ENCODE peak calls at places on chromosomes 5 and 9, in seven cellular contexts. A is fibroblast of pulmonary artery; M is SK-N-SH; T is CD4-positive, CD25-positive, alpha-beta regulatory T cell; O is RPMI8226; E is CD4-positive, alpha-beta T cell; Q is naive thymus-derived CD4-positive, alpha-beta T cell. K is an unnamed sample.

GRCh38 chr5:335740-336038 is 14.2 kb downstream of the AHRR start:
- DNase-seq in A (no peak), M (no peak), T (no peak), O (no peak), E (no peak), Q (no peak), K (no peak)

GRCh38 chr5:138753794-138754698 is 821 bp downstream of the CTNNA1 start:
- DNase-seq in A (peak), M (peak), T (peak), O (peak), E (peak), Q (no peak), K (no peak)

GRCh38 chr5:16937503-16938161 is 1.5 kb upstream of the MYO10 start:
- DNase-seq in A (no peak), M (peak), T (no peak), O (no peak), E (no peak), Q (no peak), K (no peak)

GRCh38 chr5:55904152-55904551 is 53.0 kb downstream of the IL31RA start:
- DNase-seq in A (peak), M (no peak), T (no peak), O (no peak), E (no peak), Q (no peak), K (no peak)

GRCh38 chr9:27566118-27566517 is 7.2 kb downstream of the C9orf72 start:
- DNase-seq in A (peak), M (no peak), T (no peak), O (no peak), E (no peak), Q (no peak), K (no peak)

GRCh38 chr5:10592598-10592997 is 28.7 kb downstream of the ANKRD33B start:
- DNase-seq in A (no peak), M (no peak), T (no peak), O (peak), E (no peak), Q (no peak), K (no peak)

GRCh38 chr5:16809816-16810502 is 126.1 kb downstream of the MYO10 start:
- DNase-seq in A (peak), M (no peak), T (no peak), O (no peak), E (no peak), Q (no peak), K (no peak)

GRCh38 chr5:149489605-149490037 is 61.6 kb downstream of the CSNK1A1 start:
- DNase-seq in A (peak), M (no peak), T (no peak), O (no peak), E (no peak), Q (no peak), K (no peak)

GRCh38 chr5:140287776-140288521 is 15.0 kb downstream of the PFDN1 start:
- DNase-seq in A (no peak), M (no peak), T (no peak), O (no peak), E (no peak), Q (no peak), K (no peak)

GRCh38 chr5:66805514-66806430 is 209.6 kb downstream of the MAST4 start:
- DNase-seq in A (no peak), M (no peak), T (no peak), O (no peak), E (no peak), Q (no peak), K (no peak)

GRCh38 chr9:88889386-88889785 is 101.9 kb upstream of the S1PR3 start:
- DNase-seq in A (no peak), M (peak), T (no peak), O (no peak), E (no peak), Q (no peak), K (no peak)

GRCh38 chr9:89465726-89466308 is 32.1 kb downstream of the SEMA4D start:
- DNase-seq in A (no peak), M (no peak), T (no peak), O (no peak), E (no peak), Q (no peak), K (no peak)

GRCh38 chr9:78438765-78439164 is 141.8 kb downstream of the PSAT1 start:
- DNase-seq in A (no peak), M (no peak), T (no peak), O (no peak), E (no peak), Q (no peak), K (no peak)

GRCh38 chr5:154479944-154480750 is 2.1 kb upstream of the HAND1 start:
- DNase-seq in A (no peak), M (no peak), T (no peak), O (no peak), E (no peak), Q (no peak), K (no peak)

GRCh38 chr9:131178382-131178781 is 53.0 kb downstream of the NUP214 start:
- DNase-seq in A (peak), M (peak), T (peak), O (peak), E (peak), Q (peak), K (peak)

GRCh38 chr5:172059661-172060100 is 53.2 kb upstream of the FBXW11 start:
- DNase-seq in A (peak), M (peak), T (no peak), O (no peak), E (no peak), Q (no peak), K (no peak)

GRCh38 chr5:40551706-40552557 is 127.8 kb upstream of the PTGER4 start:
- DNase-seq in A (peak), M (no peak), T (no peak), O (no peak), E (no peak), Q (no peak), K (no peak)

GRCh38 chr5:137492321-137492720 is 6.8 kb downstream of the SPOCK1 start:
- DNase-seq in A (peak), M (no peak), T (no peak), O (no peak), E (no peak), Q (no peak), K (no peak)

GRCh38 chr9:124621371-124622328 is 114.5 kb upstream of the NR5A1 start:
- DNase-seq in A (peak), M (no peak), T (no peak), O (no peak), E (no peak), Q (no peak), K (no peak)

GRCh38 chr5:10635257-10635860 is 71.5 kb downstream of the ANKRD33B start:
- DNase-seq in A (peak), M (no peak), T (peak), O (no peak), E (peak), Q (no peak), K (no peak)

GRCh38 chr5:59066367-59067163 is 483.7 kb downstream of the RAB3C start:
- DNase-seq in A (peak), M (no peak), T (no peak), O (no peak), E (no peak), Q (no peak), K (no peak)

GRCh38 chr5:95731571-95732554 is 727 bp downstream of the RHOBTB3 start:
- DNase-seq in A (peak), M (peak), T (peak), O (peak), E (peak), Q (peak), K (no peak)

GRCh38 chr5:145502906-145503305 is 332.2 kb downstream of the PRELID2 start:
- DNase-seq in A (no peak), M (peak), T (no peak), O (no peak), E (no peak), Q (no peak), K (no peak)

GRCh38 chr9:121282309-121283071 is 14.5 kb downstream of the GSN start:
- DNase-seq in A (peak), M (no peak), T (no peak), O (peak), E (no peak), Q (no peak), K (no peak)

GRCh38 chr9:79387091-79387490 is 184.7 kb upstream of the TLE4 start:
- DNase-seq in A (no peak), M (no peak), T (no peak), O (no peak), E (no peak), Q (no peak), K (no peak)

GRCh38 chr5:133434336-133434735 is 178.0 kb downstream of the FSTL4 start:
- DNase-seq in A (no peak), M (no peak), T (no peak), O (no peak), E (no peak), Q (no peak), K (no peak)

GRCh38 chr5:159341914-159342313 is 11.6 kb upstream of the IL12B start:
- DNase-seq in A (peak), M (peak), T (peak), O (peak), E (peak), Q (peak), K (no peak)

GRCh38 chr9:105127863-105128220 is 116.6 kb upstream of the SLC44A1 start:
- DNase-seq in A (peak), M (no peak), T (peak), O (peak), E (peak), Q (peak), K (no peak)

GRCh38 chr5:308672-309271 is 12.7 kb upstream of the AHRR start:
- DNase-seq in A (peak), M (peak), T (no peak), O (no peak), E (no peak), Q (no peak), K (no peak)

GRCh38 chr9:105877719-105878118 is 183.4 kb downstream of the TMEM38B start:
- DNase-seq in A (no peak), M (no peak), T (no peak), O (no peak), E (no peak), Q (no peak), K (no peak)

GRCh38 chr5:167049043-167049663 is 1242.3 kb upstream of the WWC1 start:
- DNase-seq in A (peak), M (peak), T (peak), O (peak), E (no peak), Q (no peak), K (no peak)

GRCh38 chr5:142697356-142697807 is 11.5 kb upstream of the FGF1 start:
- DNase-seq in A (peak), M (no peak), T (no peak), O (no peak), E (no peak), Q (no peak), K (no peak)

K was measured in iPS DF 19.7.